ENCODE peak calls at places on chromosomes 3 and 15, in five cellular contexts. K is A549, P is HepG2, W is K562, G is GM12878. Q is an unnamed sample.

GRCh38 chr3:59812778-59813558 is 763.1 kb upstream of the CFAP20DC start:
- DNase-seq in P (no peak), G (no peak), W (no peak), K (no peak), Q (peak)

GRCh38 chr15:66862878-66863335 is 160.9 kb downstream of the SMAD6 start:
- DNase-seq in G (peak), P (peak), K (peak), W (peak), Q (peak)

GRCh38 chr3:197306374-197307086 is 8.1 kb upstream of the DLG1 start:
- DNase-seq in W (no peak), G (no peak), P (peak), K (no peak), Q (no peak)

GRCh38 chr3:138188013-138188352 is 882 bp downstream of the ARMC8 start:
- DNase-seq in P (no peak), G (no peak), K (peak), W (peak), Q (no peak)

GRCh38 chr3:25655659-25656058 is 9.0 kb downstream of the TOP2B start:
- DNase-seq in W (no peak), P (no peak), K (no peak), G (no peak), Q (no peak)

GRCh38 chr3:23202921-23203650 is at the start of gene UBE2E2:
- DNase-seq in P (no peak), K (peak), W (peak), G (no peak), Q (peak)

GRCh38 chr3:184565421-184566211 is 4.0 kb downstream of the EPHB3 start:
- DNase-seq in K (peak), W (no peak), G (no peak), P (no peak), Q (no peak)

GRCh38 chr3:87359025-87359424 is 82.6 kb upstream of the POU1F1 start:
- DNase-seq in W (no peak), P (no peak), K (no peak), G (no peak), Q (no peak)

GRCh38 chr3:187777331-187778046 is 32.2 kb upstream of the BCL6 start:
- DNase-seq in G (peak), P (no peak), K (no peak), W (no peak), Q (no peak)

GRCh38 chr15:83698294-83698693 is 44.4 kb downstream of the ADAMTSL3 start:
- DNase-seq in G (no peak), W (no peak), K (peak), P (no peak), Q (no peak)

GRCh38 chr15:32852771-32853170 is 135.0 kb downstream of the GREM1 start:
- DNase-seq in P (peak), K (peak), G (no peak), W (no peak), Q (no peak)

GRCh38 chr15:31606261-31606669 is 279.6 kb downstream of the KLF13 start:
- DNase-seq in P (no peak), W (no peak), K (peak), G (no peak), Q (no peak)

GRCh38 chr3:156675744-156676466 is 1.5 kb downstream of the TIPARP start:
- DNase-seq in P (peak), W (peak), K (peak), G (no peak), Q (peak)

GRCh38 chr15:72682772-72683171 is 3.2 kb downstream of the HIGD2B start:
- DNase-seq in W (no peak), K (no peak), P (no peak), G (no peak), Q (peak)

DNA sequence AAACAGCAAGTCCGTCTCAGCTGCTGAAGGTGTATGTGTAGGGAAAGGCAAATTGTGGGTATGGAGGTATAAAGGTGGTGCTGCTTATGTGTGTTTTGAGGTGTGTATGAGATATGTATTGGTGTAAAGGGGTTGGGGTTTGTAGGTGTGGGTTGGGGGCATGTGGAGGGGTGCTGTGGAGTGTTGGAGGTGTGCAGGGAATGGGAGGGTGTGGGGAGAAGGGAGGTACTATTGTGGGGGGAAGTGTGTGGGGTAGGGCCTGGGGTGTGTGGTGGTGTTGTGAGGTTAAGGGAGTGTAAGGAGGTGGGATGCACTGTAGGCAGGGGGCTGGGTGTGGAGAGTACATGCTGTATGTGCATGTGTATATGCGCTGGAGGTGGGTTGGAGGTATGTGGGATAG is 15.7 kb downstream of the CCDC12 start:
- DNase-seq in K (no peak), W (no peak), P (no peak), G (no peak), Q (no peak)
- H3K4me2 ChIP-seq in K (no peak), W (no peak), P (no peak), G (peak), Q (no peak)

GRCh38 chr3:73141531-73141930 is 80.1 kb downstream of the EBLN2 start:
- DNase-seq in P (no peak), G (no peak), K (no peak), W (no peak), Q (no peak)

GRCh38 chr3:73143401-73143800 is 81.9 kb downstream of the EBLN2 start:
- DNase-seq in K (no peak), G (no peak), P (no peak), W (no peak), Q (no peak)

GRCh38 chr3:73143821-73144237 is 82.4 kb downstream of the EBLN2 start:
- DNase-seq in P (no peak), W (peak), K (no peak), G (no peak), Q (no peak)

GRCh38 chr3:73137736-73138403 is 76.4 kb downstream of the EBLN2 start:
- DNase-seq in W (no peak), K (no peak), P (no peak), G (no peak), Q (no peak)

GRCh38 chr3:73140772-73141434 is 79.4 kb downstream of the EBLN2 start:
- DNase-seq in K (no peak), G (no peak), W (no peak), P (no peak), Q (no peak)
- TF ChIP-seq JUNB in K (no peak), G (no peak), W (no peak), P (no peak), Q (no peak)

DNA sequence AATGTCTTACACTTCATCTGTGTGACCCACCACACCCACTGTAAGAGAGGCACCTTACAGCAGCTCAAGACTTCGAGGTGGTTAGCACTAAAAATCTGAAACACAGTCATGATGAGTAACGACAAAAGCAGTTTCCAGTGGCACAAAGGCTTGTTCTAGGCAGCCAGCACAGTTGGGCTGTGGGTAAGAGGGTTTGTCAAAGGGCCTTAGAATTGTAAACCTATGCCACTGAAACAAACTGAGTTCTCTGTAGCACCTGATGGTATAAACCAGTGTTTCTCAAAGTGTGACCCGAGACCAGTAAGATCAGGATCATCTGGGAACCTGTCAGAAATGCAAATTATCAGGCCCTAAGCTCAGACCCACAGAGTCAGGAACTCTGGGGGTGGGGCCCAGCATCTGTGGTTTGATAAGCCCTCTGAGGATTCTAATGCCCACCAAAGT is 36.5 kb downstream of the DAPK2 start:
- DNase-seq in P (no peak), G (peak), W (no peak), K (no peak), Q (no peak)
- H3K4me2 ChIP-seq in P (no peak), G (peak), W (no peak), K (no peak), Q (no peak)

GRCh38 chr3:33877187-33877586 is 78.8 kb downstream of the PDCD6IP start:
- DNase-seq in P (no peak), K (no peak), W (no peak), G (no peak), Q (no peak)
- TF ChIP-seq JUNB in P (no peak), K (no peak), W (no peak), G (no peak), Q (no peak)

DNA sequence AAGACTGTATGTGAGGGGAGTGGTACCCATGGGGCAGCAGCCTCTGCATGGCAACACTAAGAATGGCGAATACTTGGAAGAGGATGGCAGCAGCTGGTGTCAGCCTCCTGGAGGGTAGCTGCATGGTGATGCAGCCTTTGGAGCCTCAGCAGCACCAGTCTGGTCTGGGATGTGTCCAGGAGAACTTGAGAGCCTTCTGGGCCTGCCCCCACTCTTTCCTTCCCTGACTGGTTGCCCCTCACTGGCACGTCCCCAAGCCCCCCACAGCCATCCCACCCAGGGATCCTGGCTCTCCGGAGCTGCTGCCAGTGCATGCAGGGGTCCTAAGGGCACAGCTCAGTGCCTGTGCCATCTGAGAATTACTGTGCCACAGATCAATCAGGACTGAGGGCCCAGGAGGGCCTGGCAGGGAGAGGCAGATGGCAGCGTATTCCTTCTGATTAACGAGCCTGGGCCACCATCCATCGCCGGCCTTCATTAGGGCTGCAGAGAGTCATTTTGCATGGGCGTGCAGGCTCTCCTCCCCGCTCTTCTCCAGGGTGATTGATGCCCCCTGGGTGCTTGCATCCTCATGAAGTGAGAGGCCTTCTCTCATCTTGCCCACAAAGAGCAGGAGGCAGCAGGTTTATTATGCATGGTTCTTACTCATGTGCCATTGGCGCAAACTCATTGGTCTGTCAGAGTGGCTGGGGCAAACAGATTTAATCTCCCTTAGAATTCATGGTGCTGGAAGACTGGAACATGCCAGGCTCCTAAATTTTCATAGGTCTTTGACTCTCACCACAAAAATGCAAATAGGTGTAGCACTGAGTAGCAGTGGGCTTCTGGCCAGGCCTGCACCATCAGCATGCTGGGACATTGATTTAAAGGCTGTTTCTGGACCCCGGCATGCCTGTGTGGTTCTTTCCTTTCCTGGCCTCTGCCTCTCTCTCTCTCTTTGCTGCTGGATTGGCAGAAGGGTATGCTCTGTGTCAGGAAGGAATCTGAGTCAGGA is 116.8 kb downstream of the EPHB1 start:
- DNase-seq in P (no peak), G (no peak), K (no peak), W (no peak), Q (no peak)
- H3K4me2 ChIP-seq in P (no peak), G (no peak), K (no peak), W (no peak), Q (no peak)

DNA sequence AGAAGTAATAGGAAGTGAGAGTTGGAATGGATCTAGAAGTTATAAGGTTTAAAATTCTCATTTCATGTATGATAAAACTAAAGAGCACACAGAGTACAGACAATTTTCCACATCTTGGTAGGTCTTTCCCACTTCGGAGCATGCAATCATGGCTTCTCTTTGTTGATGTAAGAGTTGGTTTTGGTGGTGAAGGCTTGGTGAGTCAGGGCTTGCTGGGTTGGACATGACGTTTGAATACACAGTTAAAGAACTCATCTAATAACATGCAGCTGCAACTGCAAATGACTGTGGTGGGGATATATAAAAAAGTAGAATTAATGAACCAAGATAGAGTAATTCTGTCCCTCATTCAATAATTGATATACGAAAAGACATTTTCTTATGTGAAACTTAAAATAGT is 39.5 kb upstream of the GRM7 start:
- DNase-seq in K (no peak), G (no peak), P (no peak), W (no peak), Q (no peak)
- TF ChIP-seq JUNB in K (no peak), G (no peak), P (no peak), W (no peak), Q (no peak)

GRCh38 chr15:81133782-81134461 is at the start of gene CFAP161:
- DNase-seq in K (peak), P (peak), W (no peak), G (no peak), Q (peak)
- H3K4me2 ChIP-seq in K (peak), P (no peak), W (no peak), G (no peak), Q (peak)

GRCh38 chr3:37814547-37814946 is 47.1 kb upstream of the CTDSPL start:
- DNase-seq in P (no peak), K (peak), G (no peak), W (no peak), Q (peak)
- TF ChIP-seq JUNB in P (no peak), K (no peak), G (no peak), W (no peak), Q (no peak)

GRCh38 chr15:36398212-36398611 is 181.2 kb upstream of the CDIN1 start:
- DNase-seq in P (no peak), G (no peak), K (no peak), W (no peak), Q (no peak)

GRCh38 chr15:36399276-36399675 is 180.2 kb upstream of the CDIN1 start:
- DNase-seq in K (no peak), G (no peak), P (no peak), W (no peak), Q (no peak)

GRCh38 chr15:36400936-36401585 is 178.4 kb upstream of the CDIN1 start:
- DNase-seq in K (no peak), P (no peak), G (no peak), W (no peak), Q (no peak)

GRCh38 chr15:36403351-36403750 is 176.1 kb upstream of the CDIN1 start:
- DNase-seq in K (no peak), G (no peak), P (no peak), W (no peak), Q (no peak)

GRCh38 chr15:36401586-36401966 is 177.8 kb upstream of the CDIN1 start:
- DNase-seq in K (no peak), P (no peak), G (no peak), W (no peak), Q (no peak)
- H3K4me2 ChIP-seq in K (peak), P (no peak), G (no peak), W (no peak), Q (no peak)

Q was measured in GM23338.